ENCODE peak calls at places on chromosomes 11 and 22, in nine cellular contexts. T is A549, N is MM.1S, V is sigmoid colon, X is fibroblast of the aortic adventitia, O is GM12865, G is neural progenitor cell, M is heart left ventricle, A is body of pancreas. H is an unnamed sample.

GRCh38 chr11:110763249-110764011 is 51.2 kb upstream of the ARHGAP20 start:
- DNase-seq in A (peak; percentile 19), T (no peak), V (no peak), O (no peak), N (no peak), X (peak; percentile 74), G (no peak), M (no peak), H (no peak)

GRCh38 chr11:110182886-110183285 is 89.7 kb downstream of the ZC3H12C start:
- DNase-seq in A (no peak), O (no peak), N (no peak), M (no peak), X (no peak), G (no peak), T (no peak), V (no peak), H (peak; percentile 71)

GRCh38 chr11:44793350-44794090 is 66.8 kb downstream of the TSPAN18 start:
- DNase-seq in N (no peak), G (peak; percentile 63), M (no peak), T (no peak), V (no peak), O (no peak), X (peak; percentile 36), A (no peak), H (no peak)

GRCh38 chr11:110295487-110296225 is 758 bp downstream of the RDX start:
- DNase-seq in X (peak; percentile 38), N (peak; percentile 75), V (peak; percentile 75), O (peak; percentile 90), G (peak; percentile 79), M (peak; percentile 53), T (no peak), A (peak; percentile 54), H (peak; percentile 51)

GRCh38 chr11:34972892-34973291 is 56.5 kb downstream of the PDHX start:
- DNase-seq in X (peak; percentile 51), O (no peak), N (no peak), G (no peak), V (no peak), T (no peak), A (no peak), M (no peak), H (no peak)

GRCh38 chr11:65432686-65433582 is 10.3 kb downstream of the NEAT1 start:
- DNase-seq in M (no peak), X (peak; percentile 72), N (peak; percentile 37), T (no peak), O (peak; percentile 56), G (no peak), A (no peak), V (no peak), H (peak; percentile 17)

GRCh38 chr11:14554959-14555358 is 34.8 kb upstream of the PSMA1 start:
- DNase-seq in G (no peak), M (no peak), N (peak; percentile 84), X (no peak), T (no peak), O (peak; percentile 25), V (no peak), A (no peak), H (no peak)

GRCh38 chr22:38318792-38319773 is 1.9 kb upstream of the CSNK1E start:
- DNase-seq in V (no peak), M (no peak), X (no peak), N (no peak), G (peak; percentile 58), T (no peak), A (no peak), O (no peak), H (no peak)

GRCh38 chr22:37431811-37432707 is 4.8 kb upstream of the ELFN2 start:
- DNase-seq in M (no peak), T (peak; percentile 75), X (peak; percentile 98), G (no peak), O (peak; percentile 23), A (no peak), V (no peak), N (no peak), H (peak; percentile 95)

GRCh38 chr22:20246368-20247009 is 21.6 kb downstream of the RTN4R start:
- DNase-seq in O (no peak), M (no peak), G (peak; percentile 65), T (no peak), X (no peak), V (no peak), A (no peak), N (no peak), H (no peak)

GRCh38 chr11:126956664-126957063 is 43.9 kb downstream of the KIRREL3 start:
- DNase-seq in T (no peak), G (no peak), M (no peak), X (no peak), A (no peak), O (no peak), N (no peak), V (no peak), H (no peak)

DNA sequence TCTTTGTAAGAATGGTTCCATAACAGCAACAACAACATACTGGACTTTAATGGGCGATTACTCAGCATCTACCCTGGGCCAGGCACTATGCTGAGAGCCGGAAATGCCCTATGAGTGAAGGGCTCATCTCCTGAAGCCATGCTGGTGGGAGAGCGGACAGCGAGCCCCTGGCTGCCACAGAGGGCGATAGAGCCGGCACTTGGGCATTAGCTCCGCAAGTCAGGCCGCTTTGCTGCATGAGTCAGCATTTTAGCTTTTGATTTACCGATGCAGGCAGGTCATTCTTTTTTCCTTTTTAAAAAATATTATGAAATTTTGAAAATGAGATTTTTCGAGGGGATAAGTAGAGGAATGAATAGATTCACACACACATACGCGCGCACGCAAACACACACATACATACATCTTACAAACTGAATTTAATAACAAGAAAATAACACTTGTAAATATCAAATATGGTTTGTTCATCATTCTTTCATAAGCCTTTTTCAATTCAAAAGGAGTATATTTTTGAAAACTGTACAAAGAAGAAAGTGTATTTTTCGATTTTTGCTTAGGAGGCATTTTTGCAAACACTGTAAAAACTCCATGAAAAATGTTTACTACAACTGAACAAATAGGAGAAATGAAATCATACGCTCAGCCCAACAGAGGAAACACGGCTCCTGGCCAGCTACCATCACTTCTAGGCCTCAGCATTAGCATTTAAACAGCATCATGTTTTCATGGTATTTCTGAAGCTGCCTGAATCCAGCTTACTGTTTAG is 667.3 kb downstream of the OPCML start:
- DNase-seq in V (no peak), G (peak; percentile 68), O (no peak), T (no peak), M (no peak), N (no peak), A (no peak), X (no peak), H (no peak)
- H3K4me3 ChIP-seq in V (no peak overlapping the region), G (no peak overlapping the region), O (no peak overlapping the region), T (no peak overlapping the region), M (no peak overlapping the region), N (no peak overlapping the region), A (no peak overlapping the region), X (no peak overlapping the region), H (no peak overlapping the region)

GRCh38 chr22:45503816-45504702 is 1.4 kb downstream of the FBLN1 start:
- DNase-seq in M (no peak), A (no peak), X (peak; percentile 55), O (no peak), V (no peak), N (no peak), T (no peak), G (peak; percentile 97), H (no peak)

GRCh38 chr22:45499746-45500145 is 2.9 kb upstream of the FBLN1 start:
- DNase-seq in N (no peak), T (no peak), V (peak; percentile 92), G (no peak), O (no peak), M (peak; percentile 57), X (peak; percentile 51), A (no peak), H (no peak)

GRCh38 chr22:45503071-45503815 is 560 bp downstream of the FBLN1 start:
- DNase-seq in O (no peak), A (no peak), M (no peak), V (no peak), X (no peak), G (peak; percentile 76), T (no peak), N (no peak), H (no peak)

GRCh38 chr22:45504703-45505341 is 2.1 kb downstream of the FBLN1 start:
- DNase-seq in V (no peak), A (no peak), X (peak; percentile 85), M (no peak), G (peak; percentile 95), N (no peak), T (no peak), O (no peak), H (peak; percentile 48)

GRCh38 chr22:45502215-45503070 is at the start of gene FBLN1:
- DNase-seq in N (no peak), T (peak; percentile 50), G (peak; percentile 95), V (no peak), X (no peak), A (no peak), O (no peak), M (peak; percentile 57), H (no peak)
- TF ChIP-seq CTCF in N (no peak), T (peak; percentile 46), G (peak; percentile 34), V (no peak), X (peak; percentile 13), A (no peak), O (no peak), M (peak; percentile 36), H (no peak)

DNA sequence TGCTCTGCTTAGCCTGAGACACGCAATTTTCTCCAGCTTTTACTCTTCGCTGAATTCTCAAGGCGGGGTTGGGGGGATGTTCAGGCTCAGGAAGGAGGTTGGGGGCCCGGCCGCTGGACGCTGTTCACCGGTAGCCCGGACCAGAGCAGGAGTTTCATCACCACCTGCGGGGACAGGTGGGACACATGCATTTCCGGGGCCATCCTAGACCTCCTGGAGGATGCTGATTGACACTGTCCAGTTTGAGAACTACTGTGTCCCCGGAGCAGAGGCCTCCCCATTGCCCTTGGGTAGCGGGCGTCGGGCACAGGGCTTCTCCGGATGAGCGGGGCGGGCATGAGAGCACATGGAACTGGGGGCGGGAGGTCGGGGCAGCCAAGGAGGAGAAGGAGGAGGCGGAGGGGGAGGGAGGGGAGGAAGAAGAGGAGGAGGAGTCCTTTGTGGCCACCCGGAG is 144.0 kb upstream of the GRK3 start:
- DNase-seq in M (no peak), V (no peak), N (no peak), A (no peak), X (no peak), O (no peak), G (no peak), T (no peak), H (no peak)
- H3K4me3 ChIP-seq in M (peak overlapping the region; percentile 49), V (peak overlapping the region; percentile 28), N (no peak overlapping the region), A (no peak overlapping the region), X (no peak overlapping the region), O (peak overlapping the region; percentile 42), G (peak overlapping the region; percentile 74), T (peak overlapping the region; percentile 59), H (no peak overlapping the region)

DNA sequence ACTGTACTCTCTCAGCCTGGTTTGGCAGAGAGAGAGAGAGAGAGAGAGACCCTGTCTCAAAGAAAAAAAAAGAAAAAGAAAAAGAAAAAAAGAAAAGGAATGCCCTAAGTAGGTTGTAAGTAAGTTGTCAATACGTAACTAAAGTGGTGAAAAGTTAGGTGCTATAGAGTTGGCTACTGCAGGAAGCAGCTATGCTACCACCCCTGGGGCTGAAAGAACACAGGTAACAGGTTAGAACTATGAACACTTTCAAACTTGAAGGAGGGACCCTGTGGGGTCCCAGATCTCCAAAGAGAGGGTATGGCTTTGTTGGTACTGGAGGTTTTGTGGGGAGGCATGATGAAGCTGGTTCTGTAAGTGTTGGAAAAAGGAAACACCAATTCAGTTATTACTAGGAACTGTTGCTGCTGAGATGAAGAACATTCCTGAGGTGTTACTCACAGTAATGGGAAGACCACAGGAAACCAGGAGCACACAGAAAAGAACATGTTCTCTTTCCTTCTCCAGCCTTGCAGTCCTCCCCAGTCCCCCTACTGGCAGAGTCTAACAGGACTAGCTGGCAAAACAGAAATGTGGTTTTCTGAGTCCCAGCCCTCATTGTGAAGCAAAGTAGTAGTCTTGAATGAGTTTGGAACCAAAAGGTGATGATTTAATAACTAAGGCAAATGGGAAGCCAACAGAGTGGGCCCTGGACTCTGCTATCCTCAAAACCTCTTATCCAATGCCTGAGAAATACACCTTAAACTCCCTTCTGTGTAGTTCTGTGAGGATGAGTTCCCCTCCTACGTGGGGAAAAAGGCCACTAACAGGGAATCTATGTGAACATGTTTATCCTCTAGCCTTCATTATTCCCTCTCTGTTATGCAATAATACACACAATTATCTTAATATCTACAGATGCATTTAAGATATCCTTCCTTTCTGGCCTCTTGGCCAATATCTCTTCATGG is 427.0 kb upstream of the DDI1 start:
- DNase-seq in M (no peak), X (peak; percentile 96), A (no peak), N (no peak), O (no peak), T (peak; percentile 25), V (no peak), G (no peak), H (peak; percentile 86)
- TF ChIP-seq CTCF in M (peak; percentile 22), X (peak; percentile 88), A (no peak), N (peak; percentile 13), O (peak; percentile 19), T (no peak), V (no peak), G (peak; percentile 42), H (peak; percentile 68)